ENCODE peak calls at places on chromosomes 3 and 15, in ten cellular contexts. M, A, D, I, W, J, E, P, T and K are unnamed samples.
A peak's percentile ranks its signal among the peaks of the same experiment; 100 is the strongest.

GRCh38 chr3:51967384-51968174 is at the start of gene PCBP4:
- DNase-seq in M (no peak), A (no peak), D (peak; percentile 31), I (peak; percentile 87), W (peak; percentile 34), J (peak; percentile 84), E (no peak), P (no peak), T (peak; percentile 88), K (peak; percentile 77)

GRCh38 chr15:39792954-39793353 is 10.3 kb upstream of the FSIP1 start:
- DNase-seq in M (no peak), A (no peak), D (no peak), I (no peak), W (peak; percentile 41), J (no peak), E (no peak), P (no peak), T (no peak), K (no peak)

GRCh38 chr15:38300395-38300794 is 47.8 kb downstream of the SPRED1 start:
- DNase-seq in M (no peak), A (no peak), D (no peak), I (no peak), W (peak; percentile 34), J (no peak), E (no peak), P (no peak), T (no peak), K (no peak)

GRCh38 chr3:188950832-188951489 is 220.8 kb upstream of the TPRG1 start:
- DNase-seq in M (peak; percentile 31), A (peak; percentile 14), D (no peak), I (peak; percentile 78), W (peak; percentile 99), J (peak; percentile 93), E (no peak), P (peak; percentile 41), T (no peak), K (no peak)

GRCh38 chr15:41116872-41117242 is 777 bp upstream of the INO80 start:
- DNase-seq in M (no peak), A (no peak), D (no peak), I (no peak), W (no peak), J (no peak), E (no peak), P (no peak), T (no peak), K (no peak)

GRCh38 chr15:89385596-89386242 is 51.1 kb upstream of the POLG start:
- DNase-seq in M (no peak), A (no peak), D (no peak), I (no peak), W (no peak), J (no peak), E (no peak), P (no peak), T (peak; percentile 51), K (no peak)

GRCh38 chr3:61530355-61530754 is 31.0 kb upstream of the PTPRG start:
- DNase-seq in M (no peak), A (no peak), D (peak; percentile 10), I (no peak), W (peak; percentile 28), J (peak; percentile 24), E (no peak), P (no peak), T (no peak), K (no peak)

GRCh38 chr3:47896736-47897135 is 93.8 kb downstream of the DHX30 start:
- DNase-seq in M (no peak), A (no peak), D (no peak), I (no peak), W (no peak), J (no peak), E (no peak), P (no peak), T (no peak), K (no peak)

GRCh38 chr3:13083254-13083653 is 10.0 kb upstream of the IQSEC1 start:
- DNase-seq in M (no peak), A (no peak), D (no peak), I (no peak), W (no peak), J (no peak), E (no peak), P (no peak), T (peak; percentile 38), K (no peak)

GRCh38 chr15:81111018-81111417 is 23.1 kb upstream of the CFAP161 start:
- DNase-seq in M (no peak), A (no peak), D (no peak), I (no peak), W (no peak), J (no peak), E (no peak), P (no peak), T (no peak), K (no peak)

GRCh38 chr3:28376424-28376823 is 27.8 kb upstream of the AZI2 start:
- DNase-seq in M (no peak), A (no peak), D (no peak), I (no peak), W (peak; percentile 72), J (no peak), E (no peak), P (no peak), T (no peak), K (no peak)

GRCh38 chr3:32309653-32310242 is 71.3 kb downstream of the CMTM8 start:
- DNase-seq in M (no peak), A (no peak), D (no peak), I (no peak), W (no peak), J (no peak), E (no peak), P (no peak), T (no peak), K (no peak)

GRCh38 chr15:72169236-72169920 is 28.2 kb downstream of the GRAMD2A start:
- DNase-seq in M (no peak), A (no peak), D (no peak), I (no peak), W (no peak), J (no peak), E (no peak), P (no peak), T (no peak), K (no peak)

GRCh38 chr3:112579697-112580096 is 17.9 kb downstream of the SLC35A5 start:
- DNase-seq in M (no peak), A (no peak), D (no peak), I (no peak), W (peak; percentile 20), J (no peak), E (no peak), P (no peak), T (no peak), K (no peak)

GRCh38 chr3:134378818-134379217 is 4.6 kb upstream of the AMOTL2 start:
- DNase-seq in M (no peak), A (no peak), D (no peak), I (no peak), W (peak; percentile 52), J (no peak), E (no peak), P (no peak), T (no peak), K (no peak)

GRCh38 chr3:44678480-44679116 is 30.1 kb downstream of the ZNF35 start:
- DNase-seq in M (no peak), A (no peak), D (no peak), I (no peak), W (no peak), J (no peak), E (no peak), P (no peak), T (no peak), K (no peak)

GRCh38 chr3:128875556-128876120 is 3.8 kb upstream of the ACAD9 start:
- DNase-seq in M (peak; percentile 35), A (peak; percentile 39), D (peak; percentile 79), I (peak; percentile 72), W (no peak), J (peak; percentile 22), E (no peak), P (peak; percentile 66), T (no peak), K (peak; percentile 61)

GRCh38 chr3:70973558-70973957 is 610.0 kb downstream of the FOXP1 start:
- DNase-seq in M (no peak), A (no peak), D (no peak), I (no peak), W (peak; percentile 84), J (no peak), E (no peak), P (no peak), T (no peak), K (no peak)

GRCh38 chr15:99981223-99981647 is 248.0 kb upstream of the LYSMD4 start:
- DNase-seq in M (no peak), A (no peak), D (no peak), I (no peak), W (no peak), J (no peak), E (no peak), P (no peak), T (no peak), K (no peak)

GRCh38 chr3:41681479-41681878 is 280.4 kb downstream of the ULK4 start:
- DNase-seq in M (no peak), A (no peak), D (no peak), I (no peak), W (peak; percentile 92), J (no peak), E (no peak), P (no peak), T (no peak), K (no peak)

GRCh38 chr15:70156781-70157261 is 59.1 kb upstream of the TLE3 start:
- DNase-seq in M (no peak), A (no peak), D (no peak), I (peak; percentile 66), W (peak; percentile 34), J (peak; percentile 80), E (no peak), P (no peak), T (no peak), K (no peak)

GRCh38 chr3:13521309-13521708 is 27.6 kb upstream of the FBLN2 start:
- DNase-seq in M (no peak), A (no peak), D (no peak), I (peak; percentile 1), W (no peak), J (no peak), E (no peak), P (no peak), T (no peak), K (no peak)

GRCh38 chr3:70736009-70736408 is 423.6 kb upstream of the MDFIC2 start:
- DNase-seq in M (no peak), A (no peak), D (no peak), I (no peak), W (peak; percentile 37), J (no peak), E (no peak), P (no peak), T (no peak), K (no peak)

GRCh38 chr3:120820748-120821147 is 78.2 kb downstream of the GTF2E1 start:
- DNase-seq in M (no peak), A (no peak), D (no peak), I (no peak), W (no peak), J (no peak), E (no peak), P (no peak), T (no peak), K (peak; percentile 26)

GRCh38 chr3:160586679-160587078 is 21.3 kb upstream of the KPNA4 start:
- DNase-seq in M (no peak), A (no peak), D (no peak), I (no peak), W (no peak), J (no peak), E (no peak), P (no peak), T (no peak), K (no peak)

GRCh38 chr3:173733029-173733652 is 335.6 kb downstream of the NLGN1 start:
- DNase-seq in M (no peak), A (no peak), D (no peak), I (no peak), W (peak; percentile 64), J (no peak), E (no peak), P (no peak), T (no peak), K (no peak)

GRCh38 chr15:51878446-51879386 is 49.3 kb downstream of the TMOD3 start:
- DNase-seq in M (no peak), A (no peak), D (peak; percentile 10), I (no peak), W (peak; percentile 62), J (no peak), E (no peak), P (no peak), T (no peak), K (no peak)

GRCh38 chr3:149990423-149990953 is 19.8 kb upstream of the PFN2 start:
- DNase-seq in M (no peak), A (no peak), D (no peak), I (no peak), W (peak; percentile 31), J (no peak), E (no peak), P (no peak), T (no peak), K (no peak)